ENCODE peak calls at places on chromosomes 16 and 17, in eight cellular contexts. Z is hypothalamus; E is AG04450; K is effector CD4-positive, alpha-beta T cell; Y is caudate nucleus; H is stimulated activated CD4-positive, alpha-beta T cell treated with anti-CD3 and anti-CD28 coated beads, TNF-alpha, amount 100 ng/mL, for 4 hours; P is hepatic stellate cell; W is amniotic stem cell. N is an unnamed sample.

GRCh38 chr16:88690341-88691128 is 4.2 kb upstream of the SNAI3 start:
- DNase-seq in Z (no peak), E (no peak), K (no peak), Y (no peak), H (no peak), P (no peak), W (no peak), N (no peak)

GRCh38 chr16:83058376-83058775 is 431.6 kb downstream of the CDH13 start:
- DNase-seq in Z (no peak), E (no peak), K (no peak), Y (no peak), H (no peak), P (no peak), W (no peak), N (no peak)

GRCh38 chr16:27785307-27785678 is 235.3 kb downstream of the KATNIP start:
- DNase-seq in Z (no peak), E (no peak), K (no peak), Y (no peak), H (no peak), P (no peak), W (no peak), N (no peak)

GRCh38 chr16:3819741-3820724 is 60.5 kb downstream of the CREBBP start:
- DNase-seq in Z (no peak), E (peak; percentile 90), K (no peak), Y (no peak), H (no peak), P (peak; percentile 86), W (peak; percentile 87), N (no peak)

GRCh38 chr16:67796099-67796718 is 10.2 kb downstream of the RANBP10 start:
- DNase-seq in Z (no peak), E (no peak), K (no peak), Y (no peak), H (no peak), P (no peak), W (no peak), N (no peak)

GRCh38 chr17:39062846-39063680 is 88.4 kb downstream of the PLXDC1 start:
- DNase-seq in Z (no peak), E (no peak), K (no peak), Y (no peak), H (no peak), P (no peak), W (no peak), N (no peak)

GRCh38 chr17:80917716-80918560 is 73.7 kb upstream of the CHMP6 start:
- DNase-seq in Z (no peak), E (no peak), K (no peak), Y (no peak), H (no peak), P (no peak), W (no peak), N (no peak)

GRCh38 chr17:54901230-54901847 is 687 bp downstream of the TOM1L1 start:
- DNase-seq in Z (no peak), E (no peak), K (no peak), Y (no peak), H (no peak), P (peak; percentile 8), W (no peak), N (no peak)

GRCh38 chr16:27761816-27762215 is 211.9 kb downstream of the KATNIP start:
- DNase-seq in Z (no peak), E (no peak), K (no peak), Y (no peak), H (no peak), P (no peak), W (no peak), N (no peak)

GRCh38 chr17:47120521-47121095 is 68.5 kb downstream of the CDC27 start:
- DNase-seq in Z (no peak), E (no peak), K (no peak), Y (no peak), H (no peak), P (peak; percentile 27), W (no peak), N (no peak)

GRCh38 chr16:53089434-53090270 is 34.9 kb downstream of the CHD9 start:
- DNase-seq in Z (peak; percentile 47), E (no peak), K (no peak), Y (peak; percentile 35), H (no peak), P (no peak), W (no peak), N (peak; percentile 33)

GRCh38 chr16:50079741-50080140 is 14.0 kb downstream of the HEATR3 start:
- DNase-seq in Z (no peak), E (no peak), K (no peak), Y (peak; percentile 5), H (no peak), P (no peak), W (no peak), N (no peak)

GRCh38 chr16:48447428-48447827 is 62.2 kb upstream of the SIAH1 start:
- DNase-seq in Z (no peak), E (no peak), K (no peak), Y (no peak), H (no peak), P (no peak), W (no peak), N (no peak)

GRCh38 chr17:31095239-31096105 is 695 bp downstream of the NF1 start:
- DNase-seq in Z (peak; percentile 51), E (no peak), K (peak; percentile 4), Y (peak; percentile 65), H (no peak), P (peak; percentile 47), W (no peak), N (no peak)

GRCh38 chr17:17740627-17741237 is 59.5 kb downstream of the RAI1 start:
- DNase-seq in Z (no peak), E (no peak), K (no peak), Y (peak; percentile 61), H (peak; percentile 42), P (no peak), W (no peak), N (no peak)

GRCh38 chr16:64983983-64984382 is 137.9 kb downstream of the CDH11 start:
- DNase-seq in Z (peak; percentile 48), E (peak; percentile 61), K (no peak), Y (peak; percentile 66), H (no peak), P (peak; percentile 38), W (no peak), N (peak; percentile 36)

GRCh38 chr17:5002121-5002788 is 4.5 kb downstream of the KIF1C start:
- DNase-seq in Z (no peak), E (no peak), K (no peak), Y (no peak), H (no peak), P (no peak), W (no peak), N (no peak)

GRCh38 chr17:67602974-67603373 is 114.8 kb upstream of the NOL11 start:
- DNase-seq in Z (no peak), E (no peak), K (peak; percentile 27), Y (no peak), H (peak; percentile 5), P (peak; percentile 36), W (no peak), N (no peak)

GRCh38 chr16:29809850-29810698 is 1.9 kb upstream of the PRRT2 start:
- DNase-seq in Z (no peak), E (no peak), K (no peak), Y (peak; percentile 11), H (no peak), P (peak; percentile 70), W (no peak), N (no peak)

GRCh38 chr17:794876-795275 is 12.7 kb downstream of the MRM3 start:
- DNase-seq in Z (peak; percentile 85), E (peak; percentile 6), K (peak; percentile 18), Y (peak; percentile 78), H (no peak), P (peak; percentile 90), W (peak; percentile 40), N (peak; percentile 90)

GRCh38 chr16:85327731-85328664 is 215.7 kb upstream of the CIBAR2 start:
- DNase-seq in Z (no peak), E (no peak), K (no peak), Y (peak; percentile 35), H (no peak), P (no peak), W (no peak), N (no peak)

GRCh38 chr17:2602597-2603017 is 9.2 kb downstream of the PAFAH1B1 start:
- DNase-seq in Z (no peak), E (no peak), K (no peak), Y (no peak), H (no peak), P (no peak), W (no peak), N (no peak)

GRCh38 chr17:38560503-38561318 is 45.0 kb downstream of the SRCIN1 start:
- DNase-seq in Z (no peak), E (no peak), K (no peak), Y (no peak), H (no peak), P (peak; percentile 58), W (no peak), N (no peak)

GRCh38 chr16:88432174-88432573 is 20.9 kb upstream of the ZFPM1 start:
- DNase-seq in Z (no peak), E (no peak), K (no peak), Y (no peak), H (no peak), P (no peak), W (no peak), N (no peak)

GRCh38 chr17:66466933-66467367 is 164.5 kb downstream of the PRKCA start:
- DNase-seq in Z (no peak), E (peak; percentile 96), K (no peak), Y (no peak), H (no peak), P (peak; percentile 77), W (peak; percentile 94), N (no peak)

GRCh38 chr16:14302031-14302398 is 230.9 kb downstream of the MRTFB start:
- DNase-seq in Z (peak; percentile 20), E (no peak), K (no peak), Y (peak; percentile 43), H (no peak), P (peak; percentile 82), W (peak; percentile 69), N (no peak)

GRCh38 chr17:41690497-41690896 is 1.8 kb downstream of the EIF1 start:
- DNase-seq in Z (no peak), E (no peak), K (no peak), Y (no peak), H (no peak), P (no peak), W (no peak), N (no peak)

GRCh38 chr17:74671031-74671771 is 41.5 kb downstream of the CD300LF start:
- DNase-seq in Z (peak; percentile 44), E (no peak), K (peak; percentile 58), Y (peak; percentile 12), H (peak; percentile 44), P (peak; percentile 40), W (no peak), N (peak; percentile 35)

GRCh38 chr17:80922580-80923160 is 69.0 kb upstream of the CHMP6 start:
- DNase-seq in Z (no peak), E (no peak), K (no peak), Y (no peak), H (no peak), P (no peak), W (no peak), N (no peak)